ENCODE peak calls at places on chromosomes 5 and 9, in seven cellular contexts. T, P, R, Y, A, E and K are unnamed samples.

GRCh38 chr5:144284931-144285330 is 114.3 kb downstream of the KCTD16 start:
- DNase-seq in T (no peak), P (no peak), R (no peak), Y (peak), A (no peak), E (no peak), K (no peak)

GRCh38 chr5:94082405-94082804 is 341.0 kb upstream of the POU5F2 start:
- DNase-seq in T (no peak), P (no peak), R (no peak), Y (no peak), A (no peak), E (no peak), K (no peak)

GRCh38 chr5:10354048-10354872 is 765 bp downstream of the MARCHF6 start:
- DNase-seq in T (peak), P (peak), R (no peak), Y (peak), A (peak), E (peak), K (peak)

GRCh38 chr5:37875051-37875787 is 35.4 kb upstream of the GDNF start:
- DNase-seq in T (no peak), P (no peak), R (no peak), Y (no peak), A (no peak), E (no peak), K (no peak)

GRCh38 chr9:14031015-14031414 is 282.9 kb downstream of the NFIB start:
- DNase-seq in T (peak), P (peak), R (no peak), Y (peak), A (no peak), E (peak), K (no peak)

GRCh38 chr5:72248352-72249032 is 71.5 kb downstream of the MRPS27 start:
- DNase-seq in T (peak), P (peak), R (no peak), Y (peak), A (peak), E (peak), K (no peak)

GRCh38 chr5:175885813-175886212 is 14.4 kb downstream of the CPLX2 start:
- DNase-seq in T (no peak), P (no peak), R (no peak), Y (no peak), A (no peak), E (no peak), K (peak)

GRCh38 chr9:137138701-137139467 is at the start of gene GRIN1:
- DNase-seq in T (peak), P (no peak), R (no peak), Y (no peak), A (no peak), E (peak), K (no peak)

GRCh38 chr9:109181284-109181683 is 14.2 kb upstream of the FRRS1L start:
- DNase-seq in T (no peak), P (no peak), R (no peak), Y (no peak), A (no peak), E (no peak), K (no peak)

GRCh38 chr9:124478014-124478753 is 27.9 kb downstream of the ADGRD2 start:
- DNase-seq in T (no peak), P (no peak), R (no peak), Y (no peak), A (no peak), E (peak), K (no peak)

GRCh38 chr5:138275895-138276294 is 1.5 kb upstream of the GFRA3 start:
- DNase-seq in T (no peak), P (no peak), R (no peak), Y (no peak), A (no peak), E (no peak), K (no peak)

GRCh38 chr5:151660616-151661015 is 26.1 kb downstream of the SPARC start:
- DNase-seq in T (no peak), P (no peak), R (no peak), Y (no peak), A (no peak), E (no peak), K (no peak)

GRCh38 chr5:170640731-170641588 is 137.1 kb downstream of the KCNIP1 start:
- DNase-seq in T (no peak), P (peak), R (peak), Y (no peak), A (no peak), E (no peak), K (no peak)

GRCh38 chr5:91283899-91284298 is 99.2 kb downstream of the ARRDC3 start:
- DNase-seq in T (no peak), P (no peak), R (no peak), Y (peak), A (no peak), E (no peak), K (no peak)

GRCh38 chr9:113737414-113738271 is 138.5 kb upstream of the ZNF618 start:
- DNase-seq in T (peak), P (no peak), R (no peak), Y (peak), A (peak), E (peak), K (peak)

GRCh38 chr5:102958481-102959011 is 161.4 kb downstream of the GIN1 start:
- DNase-seq in T (no peak), P (no peak), R (no peak), Y (peak), A (no peak), E (no peak), K (no peak)

GRCh38 chr9:107548298-107549142 is 59.0 kb upstream of the KLF4 start:
- DNase-seq in T (peak), P (peak), R (no peak), Y (peak), A (no peak), E (no peak), K (no peak)

GRCh38 chr5:93088997-93089396 is 492.0 kb downstream of the NR2F1-AS1 start:
- DNase-seq in T (no peak), P (no peak), R (no peak), Y (no peak), A (no peak), E (no peak), K (no peak)

GRCh38 chr9:111136180-111136579 is 97.9 kb upstream of the LPAR1 start:
- DNase-seq in T (no peak), P (no peak), R (no peak), Y (no peak), A (no peak), E (no peak), K (no peak)

GRCh38 chr9:101562966-101563365 is 29.3 kb downstream of the RNF20 start:
- DNase-seq in T (no peak), P (no peak), R (no peak), Y (no peak), A (no peak), E (no peak), K (no peak)

GRCh38 chr9:130728721-130729120 is 35.1 kb downstream of the EXOSC2 start:
- DNase-seq in T (no peak), P (no peak), R (no peak), Y (peak), A (no peak), E (no peak), K (no peak)

GRCh38 chr5:35345222-35345621 is 114.9 kb upstream of the PRLR start:
- DNase-seq in T (no peak), P (no peak), R (no peak), Y (no peak), A (no peak), E (peak), K (no peak)

GRCh38 chr5:123371575-123372179 is 51.5 kb downstream of the CEP120 start:
- DNase-seq in T (peak), P (peak), R (peak), Y (no peak), A (peak), E (peak), K (peak)

GRCh38 chr5:33793836-33794549 is 97.8 kb downstream of the ADAMTS12 start:
- DNase-seq in T (no peak), P (no peak), R (no peak), Y (no peak), A (no peak), E (peak), K (no peak)

GRCh38 chr9:112046181-112046580 is 128.9 kb downstream of the SUSD1 start:
- DNase-seq in T (no peak), P (no peak), R (no peak), Y (peak), A (no peak), E (no peak), K (no peak)

GRCh38 chr5:75461679-75462078 is 49.8 kb downstream of the CERT1 start:
- DNase-seq in T (no peak), P (no peak), R (no peak), Y (no peak), A (no peak), E (no peak), K (no peak)

GRCh38 chr9:70403166-70403565 is 11.3 kb downstream of the KLF9 start:
- DNase-seq in T (no peak), P (peak), R (no peak), Y (peak), A (no peak), E (no peak), K (no peak)

GRCh38 chr5:134086943-134087305 is 27.6 kb upstream of the TCF7 start:
- DNase-seq in T (no peak), P (peak), R (no peak), Y (no peak), A (no peak), E (no peak), K (no peak)

GRCh38 chr5:122882836-122883235 is 37.4 kb downstream of the SNX24 start:
- DNase-seq in T (no peak), P (no peak), R (no peak), Y (no peak), A (no peak), E (no peak), K (no peak)

GRCh38 chr9:110891760-110892159 is 146.5 kb downstream of the LPAR1 start:
- DNase-seq in T (no peak), P (no peak), R (no peak), Y (no peak), A (no peak), E (no peak), K (no peak)

GRCh38 chr5:139663752-139664151 is 15.6 kb downstream of the CXXC5 start:
- DNase-seq in T (no peak), P (no peak), R (no peak), Y (no peak), A (no peak), E (no peak), K (no peak)

GRCh38 chr5:139660916-139661814 is 13.0 kb downstream of the CXXC5 start:
- DNase-seq in T (peak), P (peak), R (peak), Y (peak), A (peak), E (peak), K (peak)

GRCh38 chr5:139663207-139663606 is 15.1 kb downstream of the CXXC5 start:
- DNase-seq in T (no peak), P (no peak), R (no peak), Y (no peak), A (no peak), E (no peak), K (no peak)

GRCh38 chr5:139664273-139664693 is 16.1 kb downstream of the CXXC5 start:
- DNase-seq in T (no peak), P (peak), R (peak), Y (no peak), A (no peak), E (no peak), K (no peak)

DNA sequence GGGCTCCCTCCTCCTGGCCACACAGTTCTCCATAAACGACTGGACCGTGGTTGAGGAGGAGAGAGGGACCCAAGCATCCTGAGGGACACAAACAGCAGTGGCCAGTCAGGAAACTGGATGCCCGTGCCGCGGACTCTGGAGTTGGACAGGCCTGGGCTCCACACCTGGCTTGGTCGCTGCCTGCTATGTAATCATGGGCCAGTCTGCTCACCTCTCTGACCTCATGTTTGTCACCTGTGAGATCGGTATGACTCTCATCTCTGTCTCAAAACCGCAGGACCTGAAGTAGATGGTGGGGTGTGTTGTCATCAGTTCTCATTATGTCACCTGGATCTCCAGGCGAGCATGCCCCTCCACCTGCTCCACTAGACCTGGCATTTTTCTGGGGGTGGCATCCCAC is 14.5 kb downstream of the CXXC5 start:
- DNase-seq in T (no peak), P (no peak), R (no peak), Y (no peak), A (no peak), E (no peak), K (no peak)
- H3K27ac ChIP-seq in T (peak), P (peak), R (peak), Y (no peak), A (peak), E (no peak), K (peak)

DNA sequence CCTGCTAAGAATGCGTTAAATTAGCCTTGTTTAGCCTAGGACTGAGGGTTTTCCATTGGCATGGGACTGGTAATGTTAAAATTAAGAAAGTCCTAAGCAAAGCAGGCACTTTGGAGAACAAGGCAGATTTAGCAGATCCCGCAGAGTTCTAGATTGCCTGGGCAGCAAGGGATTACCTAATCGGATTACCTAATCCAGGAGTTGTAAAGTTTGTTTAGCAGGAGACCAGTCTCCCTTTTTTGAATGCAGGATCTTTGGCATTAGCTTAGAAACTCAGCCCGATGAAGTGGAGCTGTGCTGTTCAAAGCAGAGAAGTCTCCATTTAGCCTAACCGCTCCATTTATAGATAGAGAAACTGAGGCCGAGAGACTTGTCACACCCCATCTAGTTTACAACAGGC is 206.0 kb downstream of the DMRT2 start:
- DNase-seq in T (no peak), P (no peak), R (no peak), Y (no peak), A (no peak), E (no peak), K (no peak)
- TF ChIP-seq POLR2AphosphoS5 in T (no peak), P (no peak), R (no peak), Y (no peak), A (no peak), E (no peak), K (no peak)

GRCh38 chr9:134474058-134474370 is 147.8 kb downstream of the RXRA start:
- DNase-seq in T (no peak), P (no peak), R (no peak), Y (no peak), A (no peak), E (no peak), K (no peak)

GRCh38 chr9:134472256-134472655 is 146.0 kb downstream of the RXRA start:
- DNase-seq in T (no peak), P (no peak), R (no peak), Y (no peak), A (no peak), E (no peak), K (no peak)

GRCh38 chr9:134475051-134475790 is 149.0 kb downstream of the RXRA start:
- DNase-seq in T (no peak), P (peak), R (peak), Y (peak), A (peak), E (no peak), K (peak)

GRCh38 chr9:134474656-134475050 is 148.4 kb downstream of the RXRA start:
- DNase-seq in T (no peak), P (no peak), R (no peak), Y (no peak), A (no peak), E (no peak), K (no peak)

GRCh38 chr9:134473353-134474057 is 147.2 kb downstream of the RXRA start:
- DNase-seq in T (no peak), P (no peak), R (no peak), Y (no peak), A (no peak), E (no peak), K (no peak)
- H3K27ac ChIP-seq in T (no peak), P (peak), R (no peak), Y (no peak), A (peak), E (no peak), K (peak)

GRCh38 chr5:120415985-120416384 is 48.1 kb upstream of the PRR16 start:
- DNase-seq in T (no peak), P (no peak), R (no peak), Y (no peak), A (no peak), E (peak), K (no peak)
- TF ChIP-seq POLR2AphosphoS5 in T (no peak), P (no peak), R (no peak), Y (no peak), A (no peak), E (no peak), K (no peak)

GRCh38 chr9:36401179-36401740 is 1.2 kb upstream of the RNF38 start:
- DNase-seq in T (peak), P (no peak), R (no peak), Y (peak), A (peak), E (peak), K (peak)

GRCh38 chr9:36398745-36399144 is 1.3 kb downstream of the RNF38 start:
- DNase-seq in T (no peak), P (no peak), R (no peak), Y (no peak), A (no peak), E (no peak), K (no peak)

GRCh38 chr9:36399980-36400331 is at the start of gene RNF38:
- DNase-seq in T (no peak), P (no peak), R (no peak), Y (no peak), A (no peak), E (no peak), K (no peak)

GRCh38 chr9:36400332-36401178 is 486 bp upstream of the RNF38 start:
- DNase-seq in T (peak), P (peak), R (peak), Y (peak), A (peak), E (peak), K (peak)

GRCh38 chr9:36396985-36397384 is 3.1 kb downstream of the RNF38 start:
- DNase-seq in T (no peak), P (no peak), R (no peak), Y (no peak), A (no peak), E (no peak), K (no peak)
- H3K27ac ChIP-seq in T (no peak), P (no peak), R (no peak), Y (no peak), A (no peak), E (peak), K (no peak)

GRCh38 chr5:141319202-141319601 is 1.4 kb downstream of the TAF7 start:
- DNase-seq in T (no peak), P (no peak), R (no peak), Y (no peak), A (no peak), E (no peak), K (no peak)

GRCh38 chr5:141320225-141321169 is at the start of gene TAF7:
- DNase-seq in T (peak), P (peak), R (peak), Y (peak), A (peak), E (peak), K (peak)

GRCh38 chr5:141319699-141320098 is 885 bp downstream of the TAF7 start:
- DNase-seq in T (no peak), P (no peak), R (no peak), Y (no peak), A (no peak), E (no peak), K (no peak)

GRCh38 chr5:141326088-141326854 is 4.0 kb upstream of the PCDHGA1 start:
- DNase-seq in T (peak), P (peak), R (peak), Y (peak), A (peak), E (peak), K (peak)

DNA sequence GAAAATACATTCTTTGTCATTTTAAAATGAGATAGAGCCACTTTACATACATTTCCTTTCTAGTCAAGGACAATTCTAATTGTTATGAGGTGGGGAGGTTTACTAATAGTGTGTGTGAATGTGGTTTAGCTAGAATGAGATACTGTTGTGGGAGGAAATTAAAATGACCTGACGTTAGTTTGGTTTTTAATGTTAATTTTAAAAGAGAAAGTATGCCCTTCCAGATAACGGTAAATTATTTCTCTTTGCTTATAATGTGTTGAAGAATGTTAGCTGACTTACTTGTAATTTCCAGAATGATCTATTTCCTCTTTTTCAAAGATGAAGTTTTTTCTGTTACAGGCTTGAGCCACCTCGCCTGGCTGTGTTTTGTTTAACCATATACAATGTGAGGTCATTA is 1.7 kb upstream of the TAF7 start:
- DNase-seq in T (no peak), P (no peak), R (no peak), Y (no peak), A (no peak), E (no peak), K (no peak)
- TF ChIP-seq POLR2AphosphoS5 in T (no peak), P (no peak), R (no peak), Y (no peak), A (no peak), E (no peak), K (no peak)